ENCODE peak calls at places on chromosome 7, in nine cellular contexts. I, K, H, C, X, U, N, B and F are unnamed samples.

GRCh38 chr7:130996841-130997231 is 262.8 kb upstream of the KLF14 start:
- DNase-seq in I (peak; percentile 62), U (peak; percentile 63), H (no peak), B (no peak), C (no peak), K (no peak), X (no peak), N (no peak), F (no peak)

GRCh38 chr7:143290293-143290692 is 2.1 kb downstream of the CASP2 start:
- DNase-seq in H (no peak), U (no peak), B (no peak), X (no peak), C (no peak), I (peak; percentile 59), N (no peak), K (no peak), F (no peak)

GRCh38 chr7:50394315-50394714 is 55.8 kb downstream of the FIGNL1 start:
- DNase-seq in K (no peak), B (no peak), X (no peak), U (no peak), C (no peak), I (no peak), H (no peak), N (no peak), F (no peak)

GRCh38 chr7:70068531-70068930 is 470.3 kb downstream of the AUTS2 start:
- DNase-seq in N (no peak), K (no peak), C (no peak), I (no peak), U (no peak), B (no peak), H (no peak), X (no peak), F (no peak)

GRCh38 chr7:91876391-91877133 is 3.9 kb downstream of the MTERF1 start:
- DNase-seq in X (no peak), C (no peak), K (no peak), N (no peak), I (no peak), B (no peak), U (peak; percentile 18), H (no peak), F (no peak)

GRCh38 chr7:95906871-95907270 is 134.5 kb downstream of the DYNC1I1 start:
- DNase-seq in C (no peak), N (no peak), X (no peak), I (no peak), K (no peak), H (no peak), B (no peak), U (no peak), F (no peak)

GRCh38 chr7:12403287-12404181 is at the start of gene VWDE:
- DNase-seq in X (peak; percentile 87), K (peak; percentile 27), C (peak; percentile 46), H (peak; percentile 80), U (peak; percentile 39), B (peak; percentile 52), N (no peak), I (peak; percentile 70), F (peak; percentile 71)

GRCh38 chr7:111982804-111983203 is 223.4 kb downstream of the DOCK4 start:
- DNase-seq in N (no peak), C (no peak), H (no peak), I (no peak), X (no peak), B (no peak), U (peak; percentile 63), K (no peak), F (no peak)

GRCh38 chr7:27098493-27099223 is 2.9 kb upstream of the HOXA1 start:
- DNase-seq in U (peak; percentile 69), N (no peak), I (no peak), C (peak; percentile 65), X (peak; percentile 73), H (no peak), K (no peak), B (no peak), F (peak; percentile 79)

GRCh38 chr7:125112741-125113309 is 183.2 kb upstream of the POT1 start:
- DNase-seq in U (no peak), X (no peak), H (no peak), B (no peak), I (no peak), K (no peak), N (no peak), C (no peak), F (no peak)

GRCh38 chr7:148299335-148299734 is 291.2 kb upstream of the C7orf33 start:
- DNase-seq in K (no peak), X (no peak), C (no peak), H (no peak), U (no peak), I (no peak), N (no peak), B (no peak), F (no peak)

GRCh38 chr7:123624527-123625183 is 23.0 kb downstream of the ASB15 start:
- DNase-seq in U (no peak), X (peak; percentile 64), B (peak; percentile 75), H (peak; percentile 35), N (peak; percentile 61), K (peak; percentile 10), I (peak; percentile 39), C (peak; percentile 63), F (peak; percentile 66)

GRCh38 chr7:153524070-153524601 is 528.1 kb upstream of the DPP6 start:
- DNase-seq in C (no peak), K (no peak), X (no peak), B (peak; percentile 28), H (no peak), N (no peak), U (no peak), I (no peak), F (no peak)

GRCh38 chr7:121157341-121157751 is 168.8 kb downstream of the CPED1 start:
- DNase-seq in H (no peak), K (no peak), B (no peak), U (no peak), C (no peak), X (no peak), I (no peak), N (no peak), F (no peak)

GRCh38 chr7:41916450-41916927 is 213.6 kb upstream of the INHBA start:
- DNase-seq in C (no peak), U (peak; percentile 99), N (no peak), I (no peak), X (no peak), H (no peak), B (no peak), K (no peak), F (no peak)

GRCh38 chr7:104548861-104549260 is 220.5 kb downstream of the LHFPL3 start:
- DNase-seq in I (no peak), U (no peak), N (no peak), C (no peak), X (no peak), H (no peak), B (no peak), K (no peak), F (peak; percentile 35)

DNA sequence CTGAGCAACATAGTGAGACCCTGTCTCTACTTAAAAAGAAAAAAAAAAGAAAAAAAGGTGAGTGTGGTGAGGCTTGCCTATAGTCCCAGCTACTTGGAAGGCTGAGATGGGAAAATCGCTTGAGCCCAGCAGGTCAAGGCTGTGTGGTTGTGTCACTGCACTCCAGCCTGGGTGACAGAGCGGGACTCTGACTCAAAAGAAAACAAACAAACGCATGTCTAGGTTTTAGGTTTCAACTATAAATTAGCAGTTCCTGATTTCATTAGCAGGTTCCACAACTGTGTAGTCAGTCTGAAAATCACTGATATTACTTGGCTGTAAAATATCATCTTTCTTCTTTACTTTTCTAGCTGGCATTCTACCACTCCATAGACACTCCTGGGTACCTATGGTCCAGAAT is 155.7 kb upstream of the HGF start:
- DNase-seq in I (no peak), B (no peak), H (no peak), C (no peak), N (no peak), U (no peak), K (no peak), X (no peak), F (no peak)
- H3K4me3 ChIP-seq in I (no peak overlapping the region), B (no peak overlapping the region), H (no peak overlapping the region), C (no peak overlapping the region), N (no peak overlapping the region), U (no peak overlapping the region), K (no peak overlapping the region), X (no peak overlapping the region), F (no peak overlapping the region)

GRCh38 chr7:54689394-54690058 is 69.5 kb downstream of the SEC61G start:
- DNase-seq in N (no peak), X (no peak), I (no peak), H (no peak), B (no peak), C (no peak), K (no peak), U (no peak), F (no peak)
- H3K27me3 ChIP-seq in N (no peaks in the 10 kb centered on the region), X (no peaks in the 10 kb centered on the region), I (no peaks in the 10 kb centered on the region), H (peaks cover 8% of the 10 kb centered on the region), B (no peaks in the 10 kb centered on the region), C (no peaks in the 10 kb centered on the region), K (no peaks in the 10 kb centered on the region), U (no peaks in the 10 kb centered on the region), F (no peaks in the 10 kb centered on the region)

GRCh38 chr7:48096273-48096672 is 7.2 kb downstream of the UPP1 start:
- DNase-seq in N (no peak), X (no peak), B (no peak), C (no peak), H (no peak), U (no peak), I (no peak), K (no peak), F (no peak)
- H3K36me3 ChIP-seq in N (peaks cover 17% of the 10 kb centered on the region), X (no peaks in the 10 kb centered on the region), B (no peaks in the 10 kb centered on the region), C (peaks cover 13% of the 10 kb centered on the region), H (peaks cover 45% of the 10 kb centered on the region), U (peaks cover 4% of the 10 kb centered on the region), I (peaks cover 50% of the 10 kb centered on the region), K (peaks cover 57% of the 10 kb centered on the region), F (peaks cover 33% of the 10 kb centered on the region)

GRCh38 chr7:139731802-139732470 is 45.9 kb downstream of the HIPK2 start:
- DNase-seq in U (peak; percentile 83), I (no peak), N (no peak), C (peak; percentile 94), X (no peak), B (peak; percentile 68), H (no peak), K (no peak), F (no peak)

GRCh38 chr7:139735466-139735865 is 42.3 kb downstream of the HIPK2 start:
- DNase-seq in U (no peak), B (no peak), K (no peak), X (no peak), N (no peak), C (no peak), H (no peak), I (no peak), F (no peak)

GRCh38 chr7:139734395-139734794 is 43.4 kb downstream of the HIPK2 start:
- DNase-seq in C (peak; percentile 70), X (no peak), H (no peak), N (no peak), B (peak; percentile 64), U (peak; percentile 89), I (no peak), K (no peak), F (no peak)

GRCh38 chr7:139732471-139733167 is 45.2 kb downstream of the HIPK2 start:
- DNase-seq in N (no peak), K (no peak), I (no peak), C (no peak), X (no peak), U (no peak), B (no peak), H (no peak), F (no peak)

DNA sequence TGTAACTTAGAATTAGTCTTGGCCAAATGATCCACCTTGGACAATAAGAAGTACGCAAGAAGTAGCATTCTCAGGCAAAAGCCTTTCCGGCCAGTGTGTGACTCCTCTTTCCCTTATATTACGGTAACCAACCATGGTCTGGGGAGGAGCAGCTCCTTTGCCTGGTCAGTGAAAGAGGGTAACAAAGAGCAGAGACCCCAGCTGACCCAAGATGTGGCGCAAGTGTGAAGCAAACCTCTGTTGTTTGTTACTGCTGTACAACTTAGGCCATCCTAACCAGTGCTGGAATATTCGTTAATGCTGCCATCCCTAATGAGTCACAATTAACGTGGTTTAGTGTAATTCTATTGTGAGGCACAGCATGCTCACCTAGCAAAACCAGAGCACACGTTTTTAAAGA is 44.0 kb downstream of the HIPK2 start:
- DNase-seq in C (no peak), N (no peak), B (no peak), I (no peak), X (no peak), U (no peak), K (no peak), H (no peak), F (no peak)
- H3K4me3 ChIP-seq in C (no peak overlapping the region), N (no peak overlapping the region), B (no peak overlapping the region), I (no peak overlapping the region), X (no peak overlapping the region), U (no peak overlapping the region), K (no peak overlapping the region), H (no peak overlapping the region), F (no peak overlapping the region)